ENCODE peak calls at places on chromosomes 7 and 10, in six cellular contexts. X is spleen, Q is right atrium auricular region, H is heart left ventricle, A is HL-60, S is heart right ventricle. M is an unnamed sample.

GRCh38 chr10:88966785-88967184 is 14.2 kb upstream of the ACTA2 start:
- DNase-seq in X (no peak), Q (no peak), H (peak), A (no peak), S (peak), M (peak)

GRCh38 chr7:33789871-33790270 is 115.5 kb upstream of the BMPER start:
- DNase-seq in H (no peak), A (no peak), S (no peak), Q (no peak), X (no peak), M (no peak)

GRCh38 chr7:36994456-36995112 is 270.3 kb upstream of the AOAH start:
- DNase-seq in A (no peak), S (no peak), Q (no peak), H (no peak), X (no peak), M (no peak)

GRCh38 chr10:70843333-70843732 is 27.6 kb downstream of the SGPL1 start:
- DNase-seq in Q (no peak), S (no peak), X (no peak), A (no peak), H (no peak), M (no peak)

GRCh38 chr7:6530626-6531491 is 20.4 kb downstream of the GRID2IP start:
- DNase-seq in Q (no peak), H (no peak), S (no peak), X (peak), A (peak), M (no peak)

GRCh38 chr10:72800000-72800740 is 93.4 kb upstream of the OIT3 start:
- DNase-seq in H (no peak), A (no peak), Q (no peak), S (no peak), X (no peak), M (no peak)

GRCh38 chr7:94223375-94224084 is 171.2 kb upstream of the COL1A2 start:
- DNase-seq in A (no peak), Q (no peak), S (no peak), H (no peak), X (no peak), M (no peak)

GRCh38 chr10:14686356-14686755 is 88.3 kb downstream of the FAM107B start:
- DNase-seq in H (no peak), S (no peak), X (no peak), Q (no peak), A (no peak), M (no peak)

GRCh38 chr10:46524471-46525176 is 31.8 kb downstream of the GPRIN2 start:
- DNase-seq in S (no peak), Q (no peak), A (no peak), H (peak), X (peak), M (peak)

GRCh38 chr7:124022551-124022950 is 10.3 kb downstream of the TMEM229A start:
- DNase-seq in X (no peak), S (no peak), Q (no peak), H (no peak), A (no peak), M (no peak)

GRCh38 chr7:2523461-2523905 is 3.9 kb downstream of the LFNG start:
- DNase-seq in H (no peak), X (peak), Q (no peak), A (peak), S (no peak), M (no peak)

GRCh38 chr7:117808273-117808868 is 64.9 kb downstream of the CTTNBP2 start:
- DNase-seq in H (peak), X (no peak), Q (peak), S (peak), A (no peak), M (peak)

GRCh38 chr10:93598157-93598556 is 2.9 kb downstream of the RBP4 start:
- DNase-seq in S (no peak), Q (no peak), H (no peak), A (peak), X (no peak), M (no peak)

GRCh38 chr7:41792099-41792498 is 89.2 kb upstream of the INHBA start:
- DNase-seq in X (no peak), Q (no peak), H (no peak), S (no peak), A (no peak), M (no peak)

GRCh38 chr10:16386855-16387254 is 50.0 kb upstream of the PTER start:
- DNase-seq in H (no peak), S (no peak), X (no peak), Q (no peak), A (no peak), M (no peak)

GRCh38 chr7:31835471-31835870 is 148.5 kb downstream of the PPP1R17 start:
- DNase-seq in A (no peak), Q (no peak), X (no peak), H (no peak), S (no peak), M (no peak)

GRCh38 chr10:59968705-59969104 is 62.3 kb upstream of the CCDC6 start:
- DNase-seq in A (no peak), S (no peak), Q (no peak), H (no peak), X (no peak), M (no peak)

GRCh38 chr10:4294271-4294670 is 509.3 kb upstream of the KLF6 start:
- DNase-seq in X (no peak), A (no peak), S (no peak), Q (no peak), H (no peak), M (no peak)

GRCh38 chr7:95104739-95105138 is 197.3 kb downstream of the PPP1R9A start:
- DNase-seq in A (no peak), H (no peak), X (no peak), Q (no peak), S (no peak), M (no peak)

GRCh38 chr10:31413325-31413724 is 94.3 kb downstream of the ZEB1 start:
- DNase-seq in Q (no peak), X (no peak), S (no peak), H (no peak), A (no peak), M (no peak)

GRCh38 chr7:3112499-3113134 is 69.0 kb upstream of the CARD11 start:
- DNase-seq in A (no peak), H (no peak), Q (no peak), S (no peak), X (no peak), M (no peak)

GRCh38 chr10:53983431-53983830 is 817.6 kb downstream of the PCDH15 start:
- DNase-seq in S (no peak), H (no peak), X (no peak), A (no peak), Q (no peak), M (no peak)

GRCh38 chr7:105769951-105770628 is 106.3 kb downstream of the ATXN7L1 start:
- DNase-seq in H (no peak), X (peak), A (no peak), Q (no peak), S (no peak), M (no peak)

GRCh38 chr7:130302649-130303048 is 9.7 kb downstream of the CPA4 start:
- DNase-seq in A (no peak), S (no peak), Q (no peak), H (no peak), X (no peak), M (no peak)

GRCh38 chr7:5695037-5695708 is 86.3 kb downstream of the RNF216 start:
- DNase-seq in A (peak), X (peak), S (peak), H (peak), Q (no peak), M (peak)

GRCh38 chr7:155851892-155852291 is 39.6 kb upstream of the SHH start:
- DNase-seq in Q (no peak), X (no peak), H (no peak), S (no peak), A (no peak), M (peak)

GRCh38 chr7:1055084-1055450 is 10.7 kb downstream of the GPR146 start:
- DNase-seq in A (peak), S (peak), X (peak), H (peak), Q (peak), M (peak)

GRCh38 chr10:126933116-126933515 is 27.9 kb downstream of the DOCK1 start:
- DNase-seq in Q (no peak), H (no peak), S (no peak), A (no peak), X (no peak), M (no peak)

GRCh38 chr7:27165089-27165654 is at the start of gene HOXA9:
- DNase-seq in Q (no peak), A (peak), H (no peak), X (peak), S (no peak), M (peak)

GRCh38 chr10:6023661-6024333 is 38.4 kb downstream of the IL2RA start:
- DNase-seq in Q (no peak), A (no peak), S (no peak), H (no peak), X (no peak), M (no peak)

GRCh38 chr10:92972066-92972870 is 88.3 kb upstream of the CYP26C1 start:
- DNase-seq in S (no peak), Q (no peak), A (no peak), X (no peak), H (no peak), M (no peak)

GRCh38 chr10:15856328-15857000 is 3.8 kb downstream of the MINDY3 start:
- DNase-seq in A (no peak), H (no peak), S (no peak), X (no peak), Q (no peak), M (no peak)

GRCh38 chr7:150955519-150956394 is 22.4 kb downstream of the KCNH2 start:
- DNase-seq in A (no peak), X (no peak), S (peak), Q (no peak), H (peak), M (no peak)

GRCh38 chr7:11355571-11355970 is 381.9 kb downstream of the PHF14 start:
- DNase-seq in Q (no peak), H (no peak), A (no peak), X (no peak), S (no peak), M (no peak)

GRCh38 chr7:141231018-141231792 is 157.3 kb downstream of the TMEM178B start:
- DNase-seq in A (no peak), H (peak), S (peak), Q (no peak), X (no peak), M (no peak)

GRCh38 chr7:127751062-127751722 is 99.2 kb downstream of the SND1 start:
- DNase-seq in S (no peak), Q (no peak), A (peak), H (no peak), X (no peak), M (no peak)

GRCh38 chr7:135186841-135187253 is 16.3 kb upstream of the CYREN start:
- DNase-seq in S (no peak), H (no peak), Q (no peak), X (peak), A (no peak), M (peak)

GRCh38 chr10:63929826-63930467 is 408.7 kb downstream of the REEP3 start:
- DNase-seq in H (no peak), X (no peak), S (no peak), Q (no peak), A (no peak), M (no peak)

DNA sequence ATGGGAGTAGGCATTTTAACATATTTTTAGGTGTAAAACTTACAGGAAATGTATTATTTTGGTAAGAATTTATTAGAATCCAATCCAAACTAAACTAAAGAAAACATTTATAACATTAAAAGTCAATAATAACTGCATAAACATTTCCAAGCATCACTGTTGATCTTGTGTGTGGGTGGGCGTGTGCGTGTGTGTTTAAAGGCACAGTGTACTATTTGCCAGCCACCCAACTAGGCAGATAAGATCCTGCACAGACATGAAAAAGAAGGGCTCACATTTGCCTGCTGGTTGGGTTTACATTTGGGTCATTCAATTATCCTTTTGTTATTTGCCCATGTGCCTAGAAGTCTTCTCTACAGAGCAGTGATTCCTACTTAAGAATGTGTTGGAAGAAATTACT is 31.0 kb upstream of the WNT16 start:
- DNase-seq in Q (no peak), X (no peak), H (no peak), A (no peak), S (no peak), M (no peak)
- H3K27ac ChIP-seq in Q (no peak), X (no peak), H (no peak), A (no peak), S (no peak), M (no peak)

GRCh38 chr10:110783509-110784103 is 88.1 kb upstream of the PDCD4 start:
- DNase-seq in Q (no peak), X (no peak), H (no peak), A (no peak), S (no peak), M (no peak)
- H3K27ac ChIP-seq in Q (peak), X (peak), H (peak), A (no peak), S (peak), M (no peak)

DNA sequence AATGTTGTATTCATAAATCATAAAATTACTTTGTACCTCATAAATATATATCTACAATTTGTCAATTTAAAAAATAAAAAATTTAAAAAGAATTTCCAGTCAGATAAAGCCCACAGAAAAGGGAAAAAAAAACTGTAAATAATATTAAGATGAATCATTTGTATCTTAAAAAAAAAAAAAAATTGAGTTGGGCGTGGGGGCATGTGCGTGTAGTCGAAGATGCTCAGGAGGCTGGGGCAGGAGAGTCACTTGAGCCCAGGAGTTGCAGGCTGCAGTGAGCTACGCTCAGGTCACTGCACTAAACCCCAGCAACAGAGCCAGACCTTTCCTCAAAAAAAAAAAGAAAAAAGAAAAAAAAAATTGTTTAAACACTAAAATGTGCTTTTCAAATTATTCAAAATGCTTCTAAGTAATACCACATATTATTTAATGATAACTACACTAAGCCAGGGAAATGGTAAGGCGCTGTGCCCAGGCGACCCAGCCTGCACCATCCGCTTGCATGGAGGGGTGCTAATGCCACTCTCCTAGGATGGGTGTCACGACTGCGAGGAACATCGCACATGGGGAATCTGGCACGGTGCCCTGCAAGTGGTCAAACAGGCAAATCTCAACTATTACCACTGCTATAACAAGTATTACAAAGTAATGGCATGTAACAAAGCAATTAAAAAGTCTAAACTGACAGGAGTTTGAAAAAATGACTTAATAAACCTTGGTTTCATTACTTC is 15.4 kb downstream of the GLUD1 start:
- DNase-seq in Q (no peak), H (no peak), X (no peak), A (no peak), S (no peak), M (no peak)
- H3K27ac ChIP-seq in Q (no peak), H (no peak), X (no peak), A (no peak), S (no peak), M (no peak)

GRCh38 chr7:29231671-29232267 is 37.2 kb downstream of the CHN2 start:
- DNase-seq in H (no peak), Q (no peak), X (no peak), A (no peak), S (no peak), M (no peak)
- H3K27ac ChIP-seq in H (no peak), Q (no peak), X (no peak), A (no peak), S (no peak), M (no peak)

GRCh38 chr10:28171468-28172235 is 131.2 kb downstream of the MPP7 start:
- DNase-seq in H (no peak), A (no peak), S (peak), Q (peak), X (no peak), M (no peak)

GRCh38 chr10:28169525-28169924 is 133.3 kb downstream of the MPP7 start:
- DNase-seq in S (no peak), Q (no peak), H (no peak), A (no peak), X (no peak), M (no peak)
- H3K27ac ChIP-seq in S (no peak), Q (no peak), H (no peak), A (no peak), X (no peak), M (no peak)

M was measured in aorta.